ENCODE peak calls at places on chromosomes 1 and 21, in eight cellular contexts. T, K, V, F, X, U, R and O are unnamed samples.

GRCh38 chr1:218377143-218377660 is 32.1 kb downstream of the TGFB2 start:
- DNase-seq in T (no peak), K (no peak), V (no peak), F (peak), X (no peak), U (no peak), R (no peak), O (no peak)

GRCh38 chr1:231216515-231216914 is 24.5 kb upstream of the GNPAT start:
- DNase-seq in T (no peak), K (no peak), V (no peak), F (no peak), X (no peak), U (peak), R (peak), O (no peak)

GRCh38 chr1:156726549-156727226 is 1.6 kb upstream of the METTL25B start:
- DNase-seq in T (no peak), K (no peak), V (peak), F (peak), X (no peak), U (no peak), R (peak), O (peak)

GRCh38 chr1:226403522-226404034 is 4.3 kb downstream of the PARP1 start:
- DNase-seq in T (no peak), K (no peak), V (peak), F (peak), X (no peak), U (peak), R (peak), O (peak)

GRCh38 chr1:190168893-190169292 is 308.8 kb downstream of the BRINP3 start:
- DNase-seq in T (no peak), K (no peak), V (no peak), F (no peak), X (no peak), U (no peak), R (no peak), O (no peak)

GRCh38 chr1:179295356-179295755 is 1.8 kb downstream of the SOAT1 start:
- DNase-seq in T (no peak), K (no peak), V (no peak), F (no peak), X (no peak), U (no peak), R (no peak), O (no peak)

GRCh38 chr1:54567961-54568360 is 19.9 kb downstream of the ACOT11 start:
- DNase-seq in T (no peak), K (no peak), V (no peak), F (no peak), X (no peak), U (no peak), R (no peak), O (no peak)

GRCh38 chr1:108814343-108815125 is 42.4 kb downstream of the AKNAD1 start:
- DNase-seq in T (no peak), K (peak), V (no peak), F (no peak), X (no peak), U (no peak), R (no peak), O (no peak)

GRCh38 chr1:39006287-39006686 is 15.2 kb downstream of the AKIRIN1 start:
- DNase-seq in T (no peak), K (no peak), V (no peak), F (no peak), X (no peak), U (no peak), R (no peak), O (no peak)

GRCh38 chr1:81179239-81179638 is 621.5 kb upstream of the ADGRL2 start:
- DNase-seq in T (no peak), K (no peak), V (no peak), F (peak), X (no peak), U (no peak), R (no peak), O (no peak)

GRCh38 chr21:43866233-43866632 is 1.2 kb downstream of the AGPAT3 start:
- DNase-seq in T (no peak), K (peak), V (no peak), F (no peak), X (no peak), U (no peak), R (no peak), O (no peak)

GRCh38 chr1:48493970-48494769 is 22.2 kb upstream of the SPATA6 start:
- DNase-seq in T (no peak), K (peak), V (no peak), F (peak), X (no peak), U (no peak), R (peak), O (no peak)

GRCh38 chr1:28756846-28757245 is 20.1 kb downstream of the YTHDF2 start:
- DNase-seq in T (no peak), K (peak), V (no peak), F (no peak), X (no peak), U (no peak), R (peak), O (no peak)

GRCh38 chr1:189779034-189779433 is 698.6 kb downstream of the BRINP3 start:
- DNase-seq in T (no peak), K (no peak), V (no peak), F (no peak), X (no peak), U (no peak), R (no peak), O (no peak)

GRCh38 chr1:101139130-101139529 is 97.7 kb upstream of the S1PR1 start:
- DNase-seq in T (no peak), K (no peak), V (no peak), F (no peak), X (no peak), U (no peak), R (peak), O (no peak)

GRCh38 chr21:43370091-43370658 is 56.8 kb downstream of the SIK1 start:
- DNase-seq in T (no peak), K (no peak), V (no peak), F (peak), X (no peak), U (no peak), R (no peak), O (no peak)

GRCh38 chr1:34924759-34925555 is 4.5 kb downstream of the DLGAP3 start:
- DNase-seq in T (peak), K (no peak), V (peak), F (peak), X (peak), U (peak), R (peak), O (peak)

GRCh38 chr1:241411056-241411775 is 54.2 kb upstream of the RGS7 start:
- DNase-seq in T (no peak), K (no peak), V (no peak), F (peak), X (no peak), U (no peak), R (no peak), O (no peak)

GRCh38 chr1:236168716-236169429 is 26.5 kb downstream of the GPR137B start:
- DNase-seq in T (no peak), K (no peak), V (no peak), F (peak), X (no peak), U (peak), R (no peak), O (peak)

GRCh38 chr1:7752512-7753417 is 18.3 kb upstream of the VAMP3 start:
- DNase-seq in T (peak), K (peak), V (peak), F (peak), X (peak), U (peak), R (peak), O (peak)